ENCODE peak calls at places on chromosomes 2 and 18, in eight cellular contexts. B, M, T, G, O, Y, L and I are unnamed samples.
A peak's percentile ranks its signal among the peaks of the same experiment; 100 is the strongest.

GRCh38 chr2:147232225-147232669 is 612.6 kb upstream of the ACVR2A start:
- DNase-seq in B (no peak), M (no peak), T (no peak), G (no peak), O (no peak), Y (no peak), L (no peak), I (peak; percentile 0)

GRCh38 chr2:216887132-216887531 is 27.3 kb upstream of the TNP1 start:
- DNase-seq in B (no peak), M (no peak), T (no peak), G (no peak), O (no peak), Y (no peak), L (no peak), I (no peak)

GRCh38 chr18:45920367-45920766 is 46.8 kb downstream of the EPG5 start:
- DNase-seq in B (peak; percentile 86), M (peak; percentile 98), T (no peak), G (no peak), O (peak; percentile 86), Y (no peak), L (peak; percentile 82), I (peak; percentile 97)

GRCh38 chr2:45302011-45302325 is 292.7 kb upstream of the SIX2 start:
- DNase-seq in B (no peak), M (no peak), T (no peak), G (no peak), O (no peak), Y (no peak), L (no peak), I (no peak)

GRCh38 chr2:70085711-70086277 is 1.5 kb upstream of the PCBP1 start:
- DNase-seq in B (no peak), M (no peak), T (no peak), G (no peak), O (peak; percentile 7), Y (no peak), L (no peak), I (no peak)

GRCh38 chr2:219358170-219359075 is 25.9 kb upstream of the RESP18 start:
- DNase-seq in B (no peak), M (no peak), T (peak; percentile 51), G (no peak), O (no peak), Y (no peak), L (peak; percentile 75), I (no peak)

GRCh38 chr18:63888473-63889190 is 1.1 kb downstream of the SERPINB2 start:
- DNase-seq in B (no peak), M (no peak), T (no peak), G (no peak), O (peak; percentile 18), Y (no peak), L (no peak), I (peak; percentile 45)

GRCh38 chr2:9686061-9686460 is 55.3 kb upstream of the YWHAQ start:
- DNase-seq in B (no peak), M (peak; percentile 30), T (no peak), G (no peak), O (no peak), Y (no peak), L (no peak), I (no peak)

GRCh38 chr2:134431837-134432437 is 178.1 kb downstream of the MGAT5 start:
- DNase-seq in B (no peak), M (no peak), T (no peak), G (no peak), O (peak; percentile 55), Y (peak; percentile 38), L (no peak), I (peak; percentile 42)

GRCh38 chr18:75041586-75041985 is 167.4 kb downstream of the PTGR3 start:
- DNase-seq in B (no peak), M (peak; percentile 51), T (no peak), G (no peak), O (peak; percentile 46), Y (peak; percentile 8), L (no peak), I (peak; percentile 20)

GRCh38 chr2:236174608-236175001 is 6.4 kb upstream of the GBX2 start:
- DNase-seq in B (no peak), M (no peak), T (no peak), G (no peak), O (no peak), Y (no peak), L (no peak), I (peak; percentile 26)